ENCODE peak calls at places on chromosome 18, in five cellular contexts. Q is T-cell; W is stimulated activated CD4-positive, alpha-beta T cell treated with anti-CD3 and anti-CD28 coated beads, Interleukin-12 subunit alpha, Interleukin-12 subunit beta, amount 100 ng/mL, for 48 hours; A is GM10248; X is cerebellar cortex. E is an unnamed sample.

GRCh38 chr18:13435596-13436333 is 217.2 kb downstream of the LDLRAD4 start:
- DNase-seq in Q (no peak), W (no peak), A (no peak), X (no peak), E (no peak)

GRCh38 chr18:58533771-58534170 is 95.1 kb downstream of the ALPK2 start:
- DNase-seq in Q (no peak), W (no peak), A (no peak), X (no peak), E (no peak)

GRCh38 chr18:48580782-48581181 is 42.0 kb downstream of the CTIF start:
- DNase-seq in Q (no peak), W (no peak), A (no peak), X (no peak), E (no peak)

GRCh38 chr18:8800041-8800441 is 94.7 kb downstream of the MTCL1 start:
- DNase-seq in Q (no peak), W (no peak), A (no peak), X (no peak), E (no peak)

GRCh38 chr18:24054130-24054529 is 39.6 kb downstream of the TTC39C start:
- DNase-seq in Q (no peak), W (peak), A (no peak), X (no peak), E (no peak)

GRCh38 chr18:74498712-74499629 is 2.8 kb downstream of the CNDP2 start:
- DNase-seq in Q (peak), W (peak), A (peak), X (no peak), E (peak)

GRCh38 chr18:28164772-28165483 is 12.0 kb downstream of the CDH2 start:
- DNase-seq in Q (no peak), W (no peak), A (no peak), X (no peak), E (no peak)

GRCh38 chr18:66916834-66917233 is 312.9 kb upstream of the CDH19 start:
- DNase-seq in Q (no peak), W (no peak), A (no peak), X (no peak), E (no peak)

GRCh38 chr18:8001711-8002110 is 434.6 kb downstream of the PTPRM start:
- DNase-seq in Q (no peak), W (no peak), A (no peak), X (no peak), E (no peak)

GRCh38 chr18:48840491-48840877 is 110.3 kb downstream of the SMAD7 start:
- DNase-seq in Q (no peak), W (no peak), A (no peak), X (no peak), E (no peak)

GRCh38 chr18:36255072-36255708 is 42.3 kb upstream of the FHOD3 start:
- DNase-seq in Q (no peak), W (no peak), A (no peak), X (no peak), E (no peak)

GRCh38 chr18:79456105-79456980 is 60.6 kb downstream of the NFATC1 start:
- DNase-seq in Q (no peak), W (no peak), A (no peak), X (no peak), E (no peak)

GRCh38 chr18:1296237-1296636 is 391.6 kb downstream of the ADCYAP1 start:
- DNase-seq in Q (no peak), W (no peak), A (no peak), X (no peak), E (no peak)

GRCh38 chr18:27854631-27855030 is 322.3 kb downstream of the CDH2 start:
- DNase-seq in Q (no peak), W (no peak), A (no peak), X (no peak), E (no peak)

GRCh38 chr18:33875029-33875428 is 297.0 kb downstream of the ASXL3 start:
- DNase-seq in Q (no peak), W (no peak), A (no peak), X (peak), E (no peak)

GRCh38 chr18:62660741-62661140 is 54.6 kb upstream of the PHLPP1 start:
- DNase-seq in Q (no peak), W (no peak), A (no peak), X (no peak), E (no peak)

GRCh38 chr18:22975508-22975907 is 42.4 kb downstream of the RBBP8 start:
- DNase-seq in Q (no peak), W (no peak), A (no peak), X (no peak), E (no peak)

GRCh38 chr18:29147944-29148343 is 971.0 kb upstream of the CDH2 start:
- DNase-seq in Q (no peak), W (no peak), A (no peak), X (no peak), E (no peak)

GRCh38 chr18:76805221-76805620 is 17.1 kb upstream of the ZNF236 start:
- DNase-seq in Q (no peak), W (no peak), A (no peak), X (no peak), E (no peak)

GRCh38 chr18:27121108-27121507 is 64.0 kb downstream of the CHST9 start:
- DNase-seq in Q (no peak), W (no peak), A (no peak), X (no peak), E (no peak)

GRCh38 chr18:58541137-58541788 is 87.6 kb downstream of the ALPK2 start:
- DNase-seq in Q (no peak), W (no peak), A (no peak), X (peak), E (peak)

GRCh38 chr18:6405237-6406074 is 9.3 kb downstream of the L3MBTL4 start:
- DNase-seq in Q (no peak), W (no peak), A (no peak), X (no peak), E (no peak)

GRCh38 chr18:1020731-1021344 is 116.2 kb downstream of the ADCYAP1 start:
- DNase-seq in Q (no peak), W (no peak), A (no peak), X (no peak), E (no peak)

GRCh38 chr18:10518595-10519273 is 7.1 kb upstream of the NAPG start:
- DNase-seq in Q (no peak), W (no peak), A (no peak), X (no peak), E (no peak)

GRCh38 chr18:79381811-79382311 is 13.9 kb upstream of the NFATC1 start:
- DNase-seq in Q (no peak), W (no peak), A (no peak), X (no peak), E (no peak)

GRCh38 chr18:12336887-12337286 is 28.8 kb downstream of the TUBB6 start:
- DNase-seq in Q (no peak), W (no peak), A (no peak), X (no peak), E (no peak)

GRCh38 chr18:71336811-71337210 is 1048.0 kb downstream of the SOCS6 start:
- DNase-seq in Q (no peak), W (no peak), A (no peak), X (no peak), E (no peak)